ENCODE peak calls at places on chromosomes 2 and 18, in nine cellular contexts. One of them, this sample, is unnamed.

GRCh38 chr2:210399440-210400041 is 77.0 kb downstream of the LANCL1 start:
- DNase-seq in foreskin fibroblast: no peak
- DNase-seq in body of pancreas: no peak
- DNase-seq in AG04450: no peak
- DNase-seq in IMR-90: peak; percentile 7
- DNase-seq in dorsolateral prefrontal cortex: no peak
- DNase-seq in fibroblast of pulmonary artery: peak; percentile 42
- DNase-seq in heart left ventricle: no peak
- DNase-seq in lung: no peak
- DNase-seq in this sample: peak; percentile 20

GRCh38 chr18:60339018-60339417 is 33.6 kb downstream of the MC4R start:
- DNase-seq in foreskin fibroblast: no peak
- DNase-seq in body of pancreas: no peak
- DNase-seq in AG04450: no peak
- DNase-seq in IMR-90: no peak
- DNase-seq in dorsolateral prefrontal cortex: no peak
- DNase-seq in fibroblast of pulmonary artery: no peak
- DNase-seq in heart left ventricle: no peak
- DNase-seq in lung: no peak
- DNase-seq in this sample: no peak

GRCh38 chr2:213923543-213923942 is 487.3 kb upstream of the VWC2L start:
- DNase-seq in foreskin fibroblast: no peak
- DNase-seq in body of pancreas: peak; percentile 26
- DNase-seq in AG04450: no peak
- DNase-seq in IMR-90: no peak
- DNase-seq in dorsolateral prefrontal cortex: no peak
- DNase-seq in fibroblast of pulmonary artery: no peak
- DNase-seq in heart left ventricle: no peak
- DNase-seq in lung: no peak
- DNase-seq in this sample: no peak

GRCh38 chr18:9916067-9916684 is 2.4 kb downstream of the VAPA start:
- DNase-seq in foreskin fibroblast: no peak
- DNase-seq in body of pancreas: no peak
- DNase-seq in AG04450: no peak
- DNase-seq in IMR-90: peak; percentile 25
- DNase-seq in dorsolateral prefrontal cortex: no peak
- DNase-seq in fibroblast of pulmonary artery: peak; percentile 42
- DNase-seq in heart left ventricle: no peak
- DNase-seq in lung: no peak
- DNase-seq in this sample: no peak

GRCh38 chr2:26989156-26989555 is 18.7 kb downstream of the MAPRE3 start:
- DNase-seq in foreskin fibroblast: no peak
- DNase-seq in body of pancreas: no peak
- DNase-seq in AG04450: no peak
- DNase-seq in IMR-90: peak; percentile 61
- DNase-seq in dorsolateral prefrontal cortex: no peak
- DNase-seq in fibroblast of pulmonary artery: peak; percentile 31
- DNase-seq in heart left ventricle: no peak
- DNase-seq in lung: no peak
- DNase-seq in this sample: peak; percentile 18

GRCh38 chr2:198371902-198372611 is 567.7 kb downstream of the PLCL1 start:
- DNase-seq in foreskin fibroblast: peak; percentile 38
- DNase-seq in body of pancreas: no peak
- DNase-seq in AG04450: no peak
- DNase-seq in IMR-90: no peak
- DNase-seq in dorsolateral prefrontal cortex: no peak
- DNase-seq in fibroblast of pulmonary artery: no peak
- DNase-seq in heart left ventricle: no peak
- DNase-seq in lung: no peak
- DNase-seq in this sample: peak; percentile 69

GRCh38 chr18:23629444-23629946 is 33.2 kb downstream of the ANKRD29 start:
- DNase-seq in foreskin fibroblast: no peak
- DNase-seq in body of pancreas: no peak
- DNase-seq in AG04450: no peak
- DNase-seq in IMR-90: no peak
- DNase-seq in dorsolateral prefrontal cortex: no peak
- DNase-seq in fibroblast of pulmonary artery: no peak
- DNase-seq in heart left ventricle: no peak
- DNase-seq in lung: peak; percentile 72
- DNase-seq in this sample: no peak

GRCh38 chr2:213246665-213247281 is 37.5 kb upstream of the SPAG16 start:
- DNase-seq in foreskin fibroblast: peak; percentile 28
- DNase-seq in body of pancreas: peak; percentile 51
- DNase-seq in AG04450: peak; percentile 18
- DNase-seq in IMR-90: peak; percentile 64
- DNase-seq in dorsolateral prefrontal cortex: no peak
- DNase-seq in fibroblast of pulmonary artery: peak; percentile 75
- DNase-seq in heart left ventricle: no peak
- DNase-seq in lung: no peak
- DNase-seq in this sample: peak; percentile 38

GRCh38 chr2:44273076-44273475 is 2.2 kb upstream of the SLC3A1 start:
- DNase-seq in foreskin fibroblast: no peak
- DNase-seq in body of pancreas: no peak
- DNase-seq in AG04450: no peak
- DNase-seq in IMR-90: no peak
- DNase-seq in dorsolateral prefrontal cortex: no peak
- DNase-seq in fibroblast of pulmonary artery: no peak
- DNase-seq in heart left ventricle: no peak
- DNase-seq in lung: no peak
- DNase-seq in this sample: no peak

GRCh38 chr2:127387655-127388422 is at the start of gene MAP3K2:
- DNase-seq in foreskin fibroblast: peak; percentile 93
- DNase-seq in body of pancreas: peak; percentile 96
- DNase-seq in AG04450: peak; percentile 67
- DNase-seq in IMR-90: peak; percentile 90
- DNase-seq in dorsolateral prefrontal cortex: peak; percentile 91
- DNase-seq in fibroblast of pulmonary artery: peak; percentile 93
- DNase-seq in heart left ventricle: peak; percentile 98
- DNase-seq in lung: peak; percentile 93
- DNase-seq in this sample: peak; percentile 64
- TF ChIP-seq CTCF in foreskin fibroblast: no peak
- TF ChIP-seq CTCF in body of pancreas: peak; percentile 15
- TF ChIP-seq CTCF in AG04450: no peak
- TF ChIP-seq CTCF in IMR-90: peak; percentile 8
- TF ChIP-seq CTCF in dorsolateral prefrontal cortex: no peak
- TF ChIP-seq CTCF in fibroblast of pulmonary artery: no peak
- TF ChIP-seq CTCF in heart left ventricle: no peak
- TF ChIP-seq CTCF in lung: no peak
- TF ChIP-seq CTCF in this sample: no peak

GRCh38 chr2:160433466-160434172 is 60.0 kb downstream of the RBMS1 start:
- DNase-seq in foreskin fibroblast: no peak
- DNase-seq in body of pancreas: no peak
- DNase-seq in AG04450: no peak
- DNase-seq in IMR-90: no peak
- DNase-seq in dorsolateral prefrontal cortex: no peak
- DNase-seq in fibroblast of pulmonary artery: peak; percentile 13
- DNase-seq in heart left ventricle: no peak
- DNase-seq in lung: no peak
- DNase-seq in this sample: no peak
- H3K4me3 ChIP-seq in foreskin fibroblast: no peak overlapping the region
- H3K4me3 ChIP-seq in body of pancreas: no peak overlapping the region
- H3K4me3 ChIP-seq in AG04450: no peak overlapping the region
- H3K4me3 ChIP-seq in IMR-90: no peak overlapping the region
- H3K4me3 ChIP-seq in dorsolateral prefrontal cortex: no peak overlapping the region
- H3K4me3 ChIP-seq in fibroblast of pulmonary artery: no peak overlapping the region
- H3K4me3 ChIP-seq in heart left ventricle: no peak overlapping the region
- H3K4me3 ChIP-seq in lung: no peak overlapping the region
- H3K4me3 ChIP-seq in this sample: no peak overlapping the region

GRCh38 chr2:121476714-121477113 is 54.0 kb upstream of the RNU4ATAC start:
- DNase-seq in foreskin fibroblast: no peak
- DNase-seq in body of pancreas: no peak
- DNase-seq in AG04450: no peak
- DNase-seq in IMR-90: no peak
- DNase-seq in dorsolateral prefrontal cortex: no peak
- DNase-seq in fibroblast of pulmonary artery: no peak
- DNase-seq in heart left ventricle: no peak
- DNase-seq in lung: no peak
- DNase-seq in this sample: no peak

GRCh38 chr2:121483021-121483420 is 47.7 kb upstream of the RNU4ATAC start:
- DNase-seq in foreskin fibroblast: no peak
- DNase-seq in body of pancreas: no peak
- DNase-seq in AG04450: no peak
- DNase-seq in IMR-90: peak; percentile 39
- DNase-seq in dorsolateral prefrontal cortex: no peak
- DNase-seq in fibroblast of pulmonary artery: peak; percentile 56
- DNase-seq in heart left ventricle: no peak
- DNase-seq in lung: no peak
- DNase-seq in this sample: no peak

GRCh38 chr2:121478996-121479735 is 51.5 kb upstream of the RNU4ATAC start:
- DNase-seq in foreskin fibroblast: no peak
- DNase-seq in body of pancreas: no peak
- DNase-seq in AG04450: no peak
- DNase-seq in IMR-90: peak; percentile 31
- DNase-seq in dorsolateral prefrontal cortex: no peak
- DNase-seq in fibroblast of pulmonary artery: no peak
- DNase-seq in heart left ventricle: no peak
- DNase-seq in lung: no peak
- DNase-seq in this sample: no peak

GRCh38 chr2:121480826-121481225 is 49.9 kb upstream of the RNU4ATAC start:
- DNase-seq in foreskin fibroblast: peak; percentile 59
- DNase-seq in body of pancreas: peak; percentile 18
- DNase-seq in AG04450: peak; percentile 72
- DNase-seq in IMR-90: peak; percentile 92
- DNase-seq in dorsolateral prefrontal cortex: no peak
- DNase-seq in fibroblast of pulmonary artery: peak; percentile 97
- DNase-seq in heart left ventricle: no peak
- DNase-seq in lung: no peak
- DNase-seq in this sample: peak; percentile 98

DNA sequence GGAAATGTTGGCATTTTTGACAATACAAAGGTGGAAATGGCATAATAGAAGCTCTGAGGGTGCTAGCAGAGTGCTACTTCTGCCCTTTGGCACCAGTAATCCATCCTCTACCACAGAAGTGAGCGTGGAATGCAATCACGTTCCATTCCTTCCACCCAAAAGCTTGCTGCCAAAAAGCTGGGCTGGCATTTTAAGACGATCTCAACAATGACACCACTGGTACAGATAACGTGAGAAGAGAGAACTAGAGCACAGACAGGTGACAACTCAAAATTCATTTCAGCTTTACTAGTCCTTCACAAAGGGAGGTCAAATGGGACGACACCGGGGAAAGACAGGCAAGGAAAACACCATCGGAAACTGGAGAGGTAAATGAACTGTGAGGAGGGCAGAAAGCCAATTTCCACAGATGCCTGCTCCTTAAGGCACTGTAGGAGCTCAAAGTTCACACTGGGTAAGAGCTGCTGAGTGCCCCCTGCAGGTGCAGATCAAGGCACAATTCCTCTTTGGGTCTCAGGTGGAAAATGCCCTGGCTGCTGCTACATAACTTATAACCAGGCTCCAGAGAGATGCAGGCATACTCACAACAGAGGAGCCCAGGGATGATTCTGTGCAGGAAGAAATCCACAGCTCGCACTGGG is 50.7 kb upstream of the RNU4ATAC start:
- DNase-seq in foreskin fibroblast: no peak
- DNase-seq in body of pancreas: peak; percentile 77
- DNase-seq in AG04450: no peak
- DNase-seq in IMR-90: no peak
- DNase-seq in dorsolateral prefrontal cortex: no peak
- DNase-seq in fibroblast of pulmonary artery: peak; percentile 23
- DNase-seq in heart left ventricle: no peak
- DNase-seq in lung: peak; percentile 34
- DNase-seq in this sample: no peak
- TF ChIP-seq CTCF in foreskin fibroblast: no peak
- TF ChIP-seq CTCF in body of pancreas: peak; percentile 51
- TF ChIP-seq CTCF in AG04450: peak; percentile 7
- TF ChIP-seq CTCF in IMR-90: no peak
- TF ChIP-seq CTCF in dorsolateral prefrontal cortex: no peak
- TF ChIP-seq CTCF in fibroblast of pulmonary artery: peak; percentile 18
- TF ChIP-seq CTCF in heart left ventricle: peak; percentile 10
- TF ChIP-seq CTCF in lung: no peak
- TF ChIP-seq CTCF in this sample: peak; percentile 44

DNA sequence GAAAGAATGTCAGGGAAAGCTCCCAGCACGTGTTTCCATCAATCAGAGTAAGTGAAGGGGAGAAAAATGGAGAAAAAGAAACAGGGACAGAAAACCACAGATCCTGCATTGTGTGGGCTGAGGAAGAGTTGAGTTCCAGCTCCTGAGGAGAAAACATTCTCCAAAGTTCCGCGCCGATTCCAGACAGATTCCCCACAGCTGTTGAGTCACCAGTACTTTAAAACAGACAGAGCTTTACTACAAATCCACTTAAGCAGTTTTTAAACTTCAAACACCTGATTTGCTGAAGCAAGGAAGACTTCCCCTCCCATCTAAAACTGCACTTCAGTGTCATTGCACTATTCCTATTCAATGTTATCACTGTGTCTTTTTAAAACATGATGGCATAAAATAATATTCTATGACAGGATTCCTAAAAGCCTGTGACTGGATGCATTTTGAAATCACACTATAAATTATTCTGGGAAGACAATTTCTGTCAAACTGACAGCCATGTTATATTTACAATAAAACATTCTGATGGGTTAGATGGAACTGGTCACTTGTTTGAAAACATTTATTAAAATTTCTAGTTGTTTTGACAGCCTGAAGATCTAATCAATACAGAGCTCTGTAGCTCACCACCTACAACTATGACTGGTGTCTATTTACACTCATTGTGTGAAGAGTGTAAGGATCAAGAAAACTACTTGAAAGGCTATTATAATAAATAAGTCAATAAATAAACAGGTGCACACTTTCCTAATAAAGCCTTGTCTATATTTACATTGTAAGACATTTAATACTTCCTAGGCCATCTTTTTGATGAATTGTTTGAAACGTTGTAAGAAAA is 40.9 kb downstream of the TCF4 start:
- DNase-seq in foreskin fibroblast: peak; percentile 36
- DNase-seq in body of pancreas: no peak
- DNase-seq in AG04450: peak; percentile 39
- DNase-seq in IMR-90: peak; percentile 82
- DNase-seq in dorsolateral prefrontal cortex: no peak
- DNase-seq in fibroblast of pulmonary artery: peak; percentile 70
- DNase-seq in heart left ventricle: no peak
- DNase-seq in lung: no peak
- DNase-seq in this sample: peak; percentile 86
- H3K4me3 ChIP-seq in foreskin fibroblast: peak overlapping the region; percentile 31
- H3K4me3 ChIP-seq in body of pancreas: no peak overlapping the region
- H3K4me3 ChIP-seq in AG04450: peak overlapping the region; percentile 50
- H3K4me3 ChIP-seq in IMR-90: peak overlapping the region; percentile 30
- H3K4me3 ChIP-seq in dorsolateral prefrontal cortex: peak overlapping the region; percentile 32
- H3K4me3 ChIP-seq in fibroblast of pulmonary artery: peak overlapping the region; percentile 35
- H3K4me3 ChIP-seq in heart left ventricle: peak overlapping the region; percentile 1
- H3K4me3 ChIP-seq in lung: no peak overlapping the region
- H3K4me3 ChIP-seq in this sample: peak overlapping the region; percentile 11

This sample was measured in astrocyte of the cerebellum.